ENCODE peak calls at places on chromosome 6, in five cellular contexts. R is right atrium auricular region, K is heart right ventricle, B is ovary, O is K562. F is an unnamed sample.

GRCh38 chr6:75493400-75494064 is at the start of gene FILIP1:
- DNase-seq in R (peak), K (no peak), B (peak), O (no peak), F (peak)

GRCh38 chr6:161486326-161486725 is 212.5 kb upstream of the AGPAT4 start:
- DNase-seq in R (no peak), K (no peak), B (no peak), O (no peak), F (no peak)

GRCh38 chr6:22247916-22248482 is 48.8 kb downstream of the PRL start:
- DNase-seq in R (no peak), K (no peak), B (no peak), O (no peak), F (no peak)

GRCh38 chr6:45155341-45155894 is 172.7 kb upstream of the RUNX2 start:
- DNase-seq in R (no peak), K (no peak), B (no peak), O (no peak), F (no peak)

GRCh38 chr6:41975276-41975675 is 33.7 kb upstream of the CCND3 start:
- DNase-seq in R (no peak), K (no peak), B (no peak), O (no peak), F (no peak)

GRCh38 chr6:115396112-115396906 is 664.4 kb downstream of the FRK start:
- DNase-seq in R (no peak), K (no peak), B (peak), O (no peak), F (no peak)

GRCh38 chr6:39289490-39289889 is 24.7 kb downstream of the KCNK17 start:
- DNase-seq in R (no peak), K (no peak), B (no peak), O (no peak), F (no peak)

GRCh38 chr6:107716688-107717089 is 107.4 kb downstream of the SCML4 start:
- DNase-seq in R (no peak), K (no peak), B (no peak), O (peak), F (peak)

GRCh38 chr6:104462811-104463599 is 396.7 kb downstream of the HACE1 start:
- DNase-seq in R (no peak), K (no peak), B (no peak), O (no peak), F (no peak)

GRCh38 chr6:131381052-131381451 is 192.0 kb upstream of the ARG1 start:
- DNase-seq in R (no peak), K (no peak), B (no peak), O (no peak), F (peak)

GRCh38 chr6:29975561-29975907 is 33.2 kb downstream of the HLA-A start:
- DNase-seq in R (no peak), K (no peak), B (no peak), O (no peak), F (no peak)

GRCh38 chr6:44254957-44255808 is 2.1 kb downstream of the SLC35B2 start:
- DNase-seq in R (no peak), K (no peak), B (peak), O (no peak), F (no peak)

GRCh38 chr6:16334671-16335070 is 96.3 kb downstream of the GMPR start:
- DNase-seq in R (peak), K (no peak), B (peak), O (no peak), F (no peak)

GRCh38 chr6:154166140-154166539 is 127.1 kb downstream of the OPRM1 start:
- DNase-seq in R (no peak), K (no peak), B (no peak), O (no peak), F (no peak)

GRCh38 chr6:92752114-92752513 is 667.2 kb downstream of the EPHA7 start:
- DNase-seq in R (no peak), K (no peak), B (no peak), O (no peak), F (no peak)

GRCh38 chr6:127420558-127420957 is 38.6 kb downstream of the KIAA0408 start:
- DNase-seq in R (peak), K (no peak), B (no peak), O (peak), F (peak)

GRCh38 chr6:132813173-132813856 is 1.1 kb upstream of the RPS12 start:
- DNase-seq in R (peak), K (peak), B (peak), O (peak), F (no peak)

GRCh38 chr6:90217621-90218496 is 78.8 kb downstream of the BACH2 start:
- DNase-seq in R (peak), K (no peak), B (no peak), O (no peak), F (no peak)

GRCh38 chr6:122302077-122302476 is 97.4 kb upstream of the HSF2 start:
- DNase-seq in R (no peak), K (no peak), B (no peak), O (no peak), F (no peak)

GRCh38 chr6:149190228-149190831 is 127.2 kb upstream of the TAB2 start:
- DNase-seq in R (no peak), K (no peak), B (no peak), O (no peak), F (peak)

GRCh38 chr6:165735065-165735464 is 72.0 kb upstream of the PDE10A start:
- DNase-seq in R (no peak), K (no peak), B (no peak), O (no peak), F (no peak)

GRCh38 chr6:10458287-10458686 is 43.4 kb upstream of the TFAP2A start:
- DNase-seq in R (no peak), K (no peak), B (no peak), O (no peak), F (no peak)

GRCh38 chr6:144659202-144659731 is 374.1 kb downstream of the UTRN start:
- DNase-seq in R (no peak), K (no peak), B (peak), O (no peak), F (peak)

GRCh38 chr6:17962436-17963031 is 24.9 kb downstream of the KIF13A start:
- DNase-seq in R (peak), K (peak), B (peak), O (peak), F (peak)
- H3K4me3 ChIP-seq in R (peak), K (no peak), B (no peak), O (no peak), F (no peak)

GRCh38 chr6:6836609-6837406 is 248.3 kb downstream of the LY86 start:
- DNase-seq in R (no peak), K (no peak), B (no peak), O (no peak), F (no peak)

GRCh38 chr6:6832439-6832838 is 243.9 kb downstream of the LY86 start:
- DNase-seq in R (no peak), K (no peak), B (no peak), O (no peak), F (no peak)

GRCh38 chr6:6829872-6830683 is 241.6 kb downstream of the LY86 start:
- DNase-seq in R (no peak), K (no peak), B (no peak), O (no peak), F (no peak)

GRCh38 chr6:6837541-6838080 is 249.1 kb downstream of the LY86 start:
- DNase-seq in R (no peak), K (no peak), B (no peak), O (no peak), F (no peak)

GRCh38 chr6:6834356-6835342 is 246.1 kb downstream of the LY86 start:
- DNase-seq in R (no peak), K (no peak), B (no peak), O (no peak), F (peak)
- H3K4me3 ChIP-seq in R (no peak), K (no peak), B (no peak), O (no peak), F (no peak)

GRCh38 chr6:169427856-169428255 is 174.2 kb upstream of the THBS2 start:
- DNase-seq in R (peak), K (no peak), B (peak), O (no peak), F (peak)

GRCh38 chr6:169424821-169425240 is 171.2 kb upstream of the THBS2 start:
- DNase-seq in R (no peak), K (no peak), B (peak), O (no peak), F (no peak)

GRCh38 chr6:169426611-169427010 is 173.0 kb upstream of the THBS2 start:
- DNase-seq in R (no peak), K (no peak), B (no peak), O (no peak), F (no peak)

GRCh38 chr6:169424149-169424804 is 170.6 kb upstream of the THBS2 start:
- DNase-seq in R (no peak), K (no peak), B (no peak), O (no peak), F (no peak)

DNA sequence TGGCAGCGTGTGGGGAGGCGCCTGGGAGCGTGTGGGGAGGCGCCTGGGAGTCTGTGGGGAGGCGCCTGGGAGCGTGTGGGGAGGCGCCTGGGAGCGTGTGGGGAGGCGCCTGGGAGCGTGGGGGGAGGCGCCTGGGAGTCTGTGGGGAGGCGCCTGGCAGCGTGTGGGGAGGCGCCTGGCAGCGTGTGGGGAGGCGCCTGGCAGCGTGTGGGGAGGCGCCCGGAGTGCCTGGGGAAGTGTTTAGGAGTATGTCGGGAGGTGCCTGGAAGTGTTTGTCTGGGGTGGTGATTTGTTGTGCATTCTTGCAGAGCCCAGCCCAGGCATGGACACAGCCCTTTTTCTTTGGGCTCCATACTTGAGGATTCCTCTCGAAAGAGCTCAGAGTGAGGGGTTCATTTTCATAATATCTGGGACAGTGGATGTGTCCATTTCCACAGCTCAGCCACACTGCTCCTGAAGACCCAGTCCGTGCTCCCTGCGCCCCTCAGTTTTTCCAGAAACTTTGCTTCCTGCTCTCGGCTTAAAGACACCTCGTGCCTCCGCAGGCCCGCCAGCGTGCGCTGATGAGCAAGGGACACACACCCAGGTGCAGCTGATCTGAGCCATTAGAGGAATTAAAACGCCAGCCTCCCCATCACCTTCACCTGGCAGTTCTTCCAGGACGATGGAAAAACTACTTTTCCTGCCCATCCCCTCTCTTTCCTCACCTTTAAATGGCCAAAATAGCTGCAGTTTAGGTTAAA is 172.2 kb upstream of the THBS2 start:
- DNase-seq in R (no peak), K (no peak), B (no peak), O (no peak), F (no peak)
- H3K4me3 ChIP-seq in R (no peak), K (no peak), B (no peak), O (no peak), F (no peak)

DNA sequence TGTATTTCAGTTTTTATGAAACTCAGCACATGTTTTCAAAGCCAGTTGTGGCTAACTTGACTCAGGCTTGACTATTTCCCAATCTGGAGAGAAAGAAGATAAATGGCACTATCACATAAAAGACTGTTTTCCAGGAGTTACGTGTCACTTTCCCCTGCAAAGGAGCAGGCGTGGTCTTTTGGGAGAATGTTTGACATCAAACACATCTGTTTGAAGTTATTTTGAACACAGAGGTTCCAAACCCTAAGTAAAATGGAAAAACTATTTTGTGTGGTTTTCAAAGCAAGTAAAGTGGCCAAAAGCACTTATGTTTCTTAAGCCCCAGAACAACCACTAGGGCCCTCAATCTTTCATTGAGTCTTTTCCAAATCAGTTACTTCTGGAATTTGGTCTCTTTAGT is 89.7 kb downstream of the FOXF2 start:
- DNase-seq in R (no peak), K (no peak), B (no peak), O (no peak), F (no peak)
- H3K4me3 ChIP-seq in R (no peak), K (no peak), B (no peak), O (no peak), F (no peak)

GRCh38 chr6:5028921-5029320 is 25.1 kb upstream of the RPP40 start:
- DNase-seq in R (no peak), K (no peak), B (no peak), O (no peak), F (peak)

GRCh38 chr6:5029609-5030008 is 25.8 kb upstream of the RPP40 start:
- DNase-seq in R (no peak), K (no peak), B (no peak), O (no peak), F (no peak)

GRCh38 chr6:5028301-5028700 is 24.5 kb upstream of the RPP40 start:
- DNase-seq in R (no peak), K (no peak), B (no peak), O (no peak), F (no peak)

GRCh38 chr6:5023923-5024322 is 20.1 kb upstream of the RPP40 start:
- DNase-seq in R (no peak), K (no peak), B (no peak), O (no peak), F (no peak)

DNA sequence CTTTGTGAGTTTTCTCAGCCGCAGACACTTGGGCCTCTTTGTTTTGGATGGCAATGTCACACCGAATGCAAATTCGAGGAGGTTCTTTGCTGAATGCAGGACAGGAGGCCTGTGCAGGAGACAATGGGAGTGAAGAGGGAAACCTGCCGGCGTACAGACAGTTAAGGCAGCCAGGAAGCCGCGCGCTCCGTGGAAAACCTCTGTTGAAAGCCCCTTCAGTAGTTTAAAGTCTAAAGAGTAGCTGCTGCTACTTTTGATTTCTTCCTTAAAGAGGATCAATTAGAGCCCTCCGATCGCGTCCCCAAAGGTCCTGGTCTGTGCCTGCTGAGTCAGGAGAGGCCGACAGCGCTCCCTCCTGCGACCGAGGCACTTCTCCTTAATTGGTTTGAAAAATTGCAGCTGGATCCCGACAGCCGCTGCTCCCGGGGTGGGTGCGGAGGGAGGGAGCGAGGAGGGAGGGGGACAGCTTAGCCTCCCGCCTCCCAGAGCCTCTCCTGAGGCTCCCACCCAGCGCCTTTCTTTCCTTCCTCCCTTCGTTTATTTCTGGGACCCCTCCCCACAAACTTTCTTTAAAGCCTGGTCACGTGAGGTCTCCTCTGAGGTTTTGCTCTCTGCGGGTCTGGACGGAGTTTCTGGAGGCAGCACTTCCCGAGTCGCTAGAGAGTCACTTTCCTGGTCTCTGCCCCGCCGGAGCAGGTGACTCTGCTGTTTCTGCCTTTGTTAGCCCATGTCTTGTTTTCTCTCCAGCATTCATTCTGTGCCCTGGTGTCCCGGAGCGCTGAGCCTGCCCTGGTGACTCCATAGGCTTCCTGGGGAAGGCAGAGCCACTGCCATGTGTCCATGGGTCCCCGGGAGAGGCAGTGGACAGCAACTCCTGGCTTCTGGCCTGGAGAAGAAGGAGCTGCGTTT is 22.3 kb upstream of the RPP40 start:
- DNase-seq in R (peak), K (peak), B (peak), O (peak), F (peak)
- H3K4me3 ChIP-seq in R (peak), K (peak), B (peak), O (peak), F (peak)

GRCh38 chr6:296151-297122 is 4.2 kb downstream of the DUSP22 start:
- DNase-seq in R (peak), K (no peak), B (no peak), O (no peak), F (no peak)

GRCh38 chr6:299050-299980 is 7.0 kb downstream of the DUSP22 start:
- DNase-seq in R (no peak), K (no peak), B (no peak), O (no peak), F (no peak)

GRCh38 chr6:298233-299049 is 6.2 kb downstream of the DUSP22 start:
- DNase-seq in R (no peak), K (no peak), B (no peak), O (no peak), F (no peak)

GRCh38 chr6:300026-300425 is 7.7 kb downstream of the DUSP22 start:
- DNase-seq in R (no peak), K (no peak), B (no peak), O (no peak), F (no peak)

GRCh38 chr6:297571-298232 is 5.4 kb downstream of the DUSP22 start:
- DNase-seq in R (peak), K (no peak), B (no peak), O (no peak), F (no peak)
- H3K4me3 ChIP-seq in R (no peak), K (no peak), B (no peak), O (no peak), F (no peak)

DNA sequence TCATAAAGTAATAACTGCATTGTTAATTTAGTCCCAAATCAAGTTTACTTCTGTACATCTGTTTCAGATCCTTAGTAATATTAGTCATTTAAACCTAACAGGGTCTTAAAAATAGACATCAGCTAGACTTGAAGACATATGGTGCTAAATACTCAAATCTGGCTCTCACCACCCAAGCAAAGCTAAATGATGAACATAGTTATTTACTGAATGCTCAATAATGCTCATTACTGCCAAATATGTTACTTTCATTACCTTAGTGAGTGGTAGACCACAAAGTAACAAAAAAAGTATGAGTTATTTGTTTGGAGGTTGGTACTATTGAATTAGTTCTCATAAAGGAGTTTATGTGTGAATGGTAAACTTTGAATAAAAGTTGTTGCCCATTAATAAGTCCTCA is 502.1 kb downstream of the PKHD1 start:
- DNase-seq in R (no peak), K (no peak), B (no peak), O (no peak), F (no peak)
- H3K4me3 ChIP-seq in R (no peak), K (no peak), B (no peak), O (no peak), F (no peak)

GRCh38 chr6:147922764-147923163 is 414.3 kb downstream of the SAMD5 start:
- DNase-seq in R (no peak), K (no peak), B (no peak), O (no peak), F (no peak)

GRCh38 chr6:147930743-147931142 is 411.9 kb upstream of the SASH1 start:
- DNase-seq in R (no peak), K (no peak), B (no peak), O (no peak), F (no peak)

GRCh38 chr6:147924598-147924997 is 416.1 kb downstream of the SAMD5 start:
- DNase-seq in R (no peak), K (no peak), B (no peak), O (no peak), F (no peak)

DNA sequence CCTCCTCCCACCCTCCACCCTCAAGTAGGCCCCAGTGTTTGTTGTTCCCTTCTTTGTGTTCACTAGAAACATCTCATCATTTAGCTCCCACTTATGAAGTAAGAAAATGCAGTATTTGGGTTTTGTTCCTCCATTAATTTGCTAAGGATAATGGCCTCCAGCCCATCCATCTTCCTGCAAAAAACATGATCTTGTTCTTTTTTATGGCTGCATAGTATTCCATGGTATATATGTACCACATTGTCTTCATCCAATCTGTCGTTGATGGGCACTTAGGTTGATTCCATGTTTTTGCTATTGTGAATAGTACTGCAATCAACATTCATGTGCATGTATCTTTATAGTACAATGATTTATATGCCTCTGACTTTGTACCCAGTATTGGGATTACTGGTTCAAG is 416.8 kb upstream of the SASH1 start:
- DNase-seq in R (no peak), K (no peak), B (no peak), O (no peak), F (no peak)
- H3K4me3 ChIP-seq in R (no peak), K (no peak), B (no peak), O (no peak), F (no peak)

F was measured in SJCRH30.